ENCODE peak calls at places on chromosomes 11 and 22, in five cellular contexts. S, J, P, F and Z are unnamed samples.

GRCh38 chr22:40177738-40178416 is at the start of gene TNRC6B:
- DNase-seq in S (peak), F (peak), P (peak), J (peak), Z (peak)

GRCh38 chr11:94814238-94814976 is 46.3 kb downstream of the AMOTL1 start:
- DNase-seq in S (no peak), F (no peak), J (no peak), P (no peak), Z (no peak)

GRCh38 chr11:72238040-72238450 is 5.9 kb downstream of the PHOX2A start:
- DNase-seq in S (peak), P (peak), F (peak), J (peak), Z (peak)

GRCh38 chr11:62923634-62924411 is 2.7 kb upstream of the CHRM1 start:
- DNase-seq in S (no peak), F (no peak), J (peak), P (no peak), Z (no peak)

GRCh38 chr11:63933459-63933858 is 5.3 kb upstream of the NAA40 start:
- DNase-seq in S (no peak), P (no peak), J (no peak), F (no peak), Z (no peak)

GRCh38 chr22:43828711-43829447 is 16.8 kb upstream of the EFCAB6 start:
- DNase-seq in S (no peak), P (no peak), J (no peak), F (no peak), Z (no peak)

GRCh38 chr11:75583710-75584658 is 21.9 kb downstream of the SERPINH1 start:
- DNase-seq in P (no peak), S (peak), J (no peak), F (no peak), Z (peak)

GRCh38 chr11:108732395-108732794 is 67.5 kb downstream of the DDX10 start:
- DNase-seq in P (no peak), F (no peak), S (peak), J (no peak), Z (no peak)

GRCh38 chr22:24707477-24707816 is 67.1 kb downstream of the PIWIL3 start:
- DNase-seq in F (no peak), P (no peak), S (no peak), J (no peak), Z (no peak)

GRCh38 chr11:14584595-14584994 is 59.0 kb upstream of the PDE3B start:
- DNase-seq in J (no peak), P (no peak), S (no peak), F (no peak), Z (no peak)

GRCh38 chr11:114257621-114258558 is 38.3 kb upstream of the NNMT start:
- DNase-seq in P (no peak), S (no peak), F (no peak), J (no peak), Z (peak)

GRCh38 chr11:97607301-97608000 is 1217.6 kb downstream of the JRKL start:
- DNase-seq in P (no peak), J (no peak), S (no peak), F (no peak), Z (no peak)

GRCh38 chr11:46916669-46917108 is 1.7 kb downstream of the LRP4 start:
- DNase-seq in P (no peak), S (no peak), F (peak), J (peak), Z (peak)

GRCh38 chr11:6249822-6250555 is 9.6 kb upstream of the CCKBR start:
- DNase-seq in S (no peak), P (no peak), J (no peak), F (peak), Z (no peak)

GRCh38 chr11:69240332-69241074 is 53.5 kb upstream of the MYEOV start:
- DNase-seq in S (no peak), F (peak), J (no peak), P (no peak), Z (no peak)

GRCh38 chr11:20599424-20600346 is at the start of gene SLC6A5:
- DNase-seq in J (peak), S (no peak), P (peak), F (no peak), Z (peak)

GRCh38 chr11:13972033-13972910 is 9.7 kb downstream of the SPON1 start:
- DNase-seq in P (no peak), F (no peak), J (no peak), S (no peak), Z (no peak)

GRCh38 chr11:19922689-19923035 is 210.0 kb downstream of the NAV2 start:
- DNase-seq in P (no peak), S (no peak), F (peak), J (no peak), Z (no peak)

GRCh38 chr11:33930317-33931021 is 38.6 kb upstream of the LMO2 start:
- DNase-seq in S (no peak), J (no peak), F (no peak), P (no peak), Z (no peak)

GRCh38 chr22:46093796-46094195 is 56.5 kb upstream of the PPARA start:
- DNase-seq in J (no peak), S (no peak), P (no peak), F (no peak), Z (no peak)

GRCh38 chr22:19430890-19431541 is 517 bp downstream of the HIRA start:
- DNase-seq in F (peak), J (peak), P (no peak), S (no peak), Z (peak)